ENCODE peak calls at places on chromosomes 1 and 21, in six cellular contexts. One of them, this sample, is unnamed.

GRCh38 chr1:192160186-192160585 is 1.9 kb downstream of the RGS18 start:
- DNase-seq in SW480: no peak
- DNase-seq in HS-5: no peak
- DNase-seq in activated CD4-positive, alpha-beta memory T cell treated with anti-CD3 and anti-CD28 coated beads, Interleukin-2, amount 10 ng/mL, durations not matched to agents 7 days and 5 days: no peak
- DNase-seq in NCI-H2171 treated with DMSO at 0.1 percent for 48 hours: no peak
- DNase-seq in posterior cingulate gyrus: no peak
- DNase-seq in this sample: no peak

GRCh38 chr1:50878434-50878833 is 81.6 kb downstream of the FAF1 start:
- DNase-seq in activated CD4-positive, alpha-beta memory T cell treated with anti-CD3 and anti-CD28 coated beads, Interleukin-2, amount 10 ng/mL, durations not matched to agents 7 days and 5 days: no peak
- DNase-seq in posterior cingulate gyrus: no peak
- DNase-seq in SW480: no peak
- DNase-seq in HS-5: no peak
- DNase-seq in NCI-H2171 treated with DMSO at 0.1 percent for 48 hours: no peak
- DNase-seq in this sample: no peak

GRCh38 chr1:201495447-201496295 is 11.3 kb downstream of the CSRP1 start:
- DNase-seq in posterior cingulate gyrus: peak
- DNase-seq in SW480: no peak
- DNase-seq in activated CD4-positive, alpha-beta memory T cell treated with anti-CD3 and anti-CD28 coated beads, Interleukin-2, amount 10 ng/mL, durations not matched to agents 7 days and 5 days: no peak
- DNase-seq in NCI-H2171 treated with DMSO at 0.1 percent for 48 hours: peak
- DNase-seq in HS-5: no peak
- DNase-seq in this sample: no peak

GRCh38 chr1:109892476-109893368 is 17.9 kb upstream of the CSF1 start:
- DNase-seq in SW480: no peak
- DNase-seq in HS-5: no peak
- DNase-seq in NCI-H2171 treated with DMSO at 0.1 percent for 48 hours: no peak
- DNase-seq in activated CD4-positive, alpha-beta memory T cell treated with anti-CD3 and anti-CD28 coated beads, Interleukin-2, amount 10 ng/mL, durations not matched to agents 7 days and 5 days: no peak
- DNase-seq in posterior cingulate gyrus: no peak
- DNase-seq in this sample: no peak

GRCh38 chr1:246609632-246610031 is 43.4 kb downstream of the CNST start:
- DNase-seq in SW480: no peak
- DNase-seq in posterior cingulate gyrus: no peak
- DNase-seq in NCI-H2171 treated with DMSO at 0.1 percent for 48 hours: no peak
- DNase-seq in activated CD4-positive, alpha-beta memory T cell treated with anti-CD3 and anti-CD28 coated beads, Interleukin-2, amount 10 ng/mL, durations not matched to agents 7 days and 5 days: no peak
- DNase-seq in HS-5: no peak
- DNase-seq in this sample: no peak

GRCh38 chr21:22892757-22893156 is 1894.5 kb downstream of the NCAM2 start:
- DNase-seq in HS-5: no peak
- DNase-seq in NCI-H2171 treated with DMSO at 0.1 percent for 48 hours: no peak
- DNase-seq in activated CD4-positive, alpha-beta memory T cell treated with anti-CD3 and anti-CD28 coated beads, Interleukin-2, amount 10 ng/mL, durations not matched to agents 7 days and 5 days: no peak
- DNase-seq in posterior cingulate gyrus: no peak
- DNase-seq in SW480: no peak
- DNase-seq in this sample: no peak

GRCh38 chr1:112957133-112957812 is 1.3 kb upstream of the SLC16A1 start:
- DNase-seq in NCI-H2171 treated with DMSO at 0.1 percent for 48 hours: peak
- DNase-seq in SW480: peak
- DNase-seq in posterior cingulate gyrus: no peak
- DNase-seq in activated CD4-positive, alpha-beta memory T cell treated with anti-CD3 and anti-CD28 coated beads, Interleukin-2, amount 10 ng/mL, durations not matched to agents 7 days and 5 days: peak
- DNase-seq in HS-5: peak
- DNase-seq in this sample: peak

GRCh38 chr1:198449727-198450433 is 90.6 kb downstream of the ATP6V1G3 start:
- DNase-seq in HS-5: no peak
- DNase-seq in posterior cingulate gyrus: no peak
- DNase-seq in NCI-H2171 treated with DMSO at 0.1 percent for 48 hours: no peak
- DNase-seq in activated CD4-positive, alpha-beta memory T cell treated with anti-CD3 and anti-CD28 coated beads, Interleukin-2, amount 10 ng/mL, durations not matched to agents 7 days and 5 days: no peak
- DNase-seq in SW480: no peak
- DNase-seq in this sample: peak

GRCh38 chr21:40043423-40043822 is 176.2 kb downstream of the PCP4 start:
- DNase-seq in activated CD4-positive, alpha-beta memory T cell treated with anti-CD3 and anti-CD28 coated beads, Interleukin-2, amount 10 ng/mL, durations not matched to agents 7 days and 5 days: no peak
- DNase-seq in posterior cingulate gyrus: no peak
- DNase-seq in NCI-H2171 treated with DMSO at 0.1 percent for 48 hours: peak
- DNase-seq in HS-5: no peak
- DNase-seq in SW480: no peak
- DNase-seq in this sample: peak

GRCh38 chr1:28815533-28815932 is 3.6 kb downstream of the OPRD1 start:
- DNase-seq in NCI-H2171 treated with DMSO at 0.1 percent for 48 hours: peak
- DNase-seq in SW480: no peak
- DNase-seq in HS-5: no peak
- DNase-seq in posterior cingulate gyrus: no peak
- DNase-seq in activated CD4-positive, alpha-beta memory T cell treated with anti-CD3 and anti-CD28 coated beads, Interleukin-2, amount 10 ng/mL, durations not matched to agents 7 days and 5 days: peak
- DNase-seq in this sample: no peak

GRCh38 chr1:87399264-87399663 is 70.6 kb downstream of the LMO4 start:
- DNase-seq in SW480: peak
- DNase-seq in NCI-H2171 treated with DMSO at 0.1 percent for 48 hours: no peak
- DNase-seq in activated CD4-positive, alpha-beta memory T cell treated with anti-CD3 and anti-CD28 coated beads, Interleukin-2, amount 10 ng/mL, durations not matched to agents 7 days and 5 days: no peak
- DNase-seq in HS-5: no peak
- DNase-seq in posterior cingulate gyrus: no peak
- DNase-seq in this sample: no peak